ENCODE peak calls at places on chromosomes 2 and 18, in five cellular contexts. E is NCI-H2171 treated with DMSO at 0.1 percent for 48 hours, C is ovary, D is NCI-H774, T is amygdala. Y is an unnamed sample.

GRCh38 chr2:170170281-170171035 is 7.5 kb upstream of the MYO3B start:
- DNase-seq in E (peak; percentile 83), C (no peak), D (peak; percentile 42), T (no peak), Y (no peak)

GRCh38 chr2:195575879-195576391 is 81.1 kb upstream of the SLC39A10 start:
- DNase-seq in E (peak; percentile 75), C (no peak), D (no peak), T (no peak), Y (no peak)

GRCh38 chr2:128772671-128773070 is 454.0 kb upstream of the HS6ST1 start:
- DNase-seq in E (no peak), C (no peak), D (no peak), T (no peak), Y (no peak)

GRCh38 chr2:162041465-162041864 is 32.5 kb downstream of the DPP4 start:
- DNase-seq in E (no peak), C (no peak), D (no peak), T (no peak), Y (no peak)

GRCh38 chr2:11123856-11124759 is 31.2 kb upstream of the SLC66A3 start:
- DNase-seq in E (peak; percentile 81), C (no peak), D (peak; percentile 77), T (peak; percentile 43), Y (peak; percentile 74)

GRCh38 chr2:70043252-70043875 is 43.9 kb upstream of the PCBP1 start:
- DNase-seq in E (no peak), C (no peak), D (no peak), T (no peak), Y (no peak)

GRCh38 chr18:79935925-79936324 is 15.5 kb downstream of the SLC66A2 start:
- DNase-seq in E (no peak), C (peak; percentile 3), D (no peak), T (no peak), Y (no peak)

GRCh38 chr2:70300771-70301343 is 1.0 kb downstream of the FAM136A start:
- DNase-seq in E (peak; percentile 41), C (no peak), D (no peak), T (no peak), Y (no peak)

GRCh38 chr2:1677833-1678165 is 66.5 kb downstream of the PXDN start:
- DNase-seq in E (no peak), C (no peak), D (no peak), T (no peak), Y (no peak)

GRCh38 chr2:3526871-3527270 is 7.5 kb upstream of the ADI1 start:
- DNase-seq in E (no peak), C (no peak), D (no peak), T (no peak), Y (no peak)

GRCh38 chr2:32864337-32864736 is 82.4 kb upstream of the LTBP1 start:
- DNase-seq in E (no peak), C (no peak), D (no peak), T (no peak), Y (no peak)

GRCh38 chr2:188974184-188974583 is at the start of gene COL3A1:
- DNase-seq in E (no peak), C (peak; percentile 57), D (no peak), T (no peak), Y (no peak)

GRCh38 chr18:52070295-52070756 is 269.7 kb upstream of the DCC start:
- DNase-seq in E (no peak), C (no peak), D (no peak), T (no peak), Y (no peak)

GRCh38 chr2:207423886-207424285 is 105.9 kb upstream of the CREB1 start:
- DNase-seq in E (peak; percentile 25), C (no peak), D (no peak), T (no peak), Y (peak; percentile 39)

GRCh38 chr18:63606526-63606925 is 19.4 kb downstream of the SERPINB13 start:
- DNase-seq in E (no peak), C (no peak), D (no peak), T (no peak), Y (no peak)

GRCh38 chr18:36212301-36212977 is 25.1 kb downstream of the MOCOS start:
- DNase-seq in E (no peak), C (peak; percentile 54), D (no peak), T (no peak), Y (peak; percentile 45)

GRCh38 chr2:31241625-31242270 is 7.8 kb downstream of the EHD3 start:
- DNase-seq in E (no peak), C (no peak), D (no peak), T (no peak), Y (no peak)

GRCh38 chr2:33083671-33084387 is 137.1 kb downstream of the LTBP1 start:
- DNase-seq in E (no peak), C (no peak), D (no peak), T (no peak), Y (no peak)

GRCh38 chr18:9104244-9104901 is 1.9 kb downstream of the NDUFV2 start:
- DNase-seq in E (no peak), C (no peak), D (no peak), T (no peak), Y (no peak)

Y was measured in K562.